ENCODE peak calls at places on chromosomes 11 and 22, in ten cellular contexts. T, Y, J, B, G, V, P, N, D and R are unnamed samples.

GRCh38 chr22:40261783-40262182 is 84.1 kb downstream of the TNRC6B start:
- DNase-seq in T (peak), Y (no peak), D (no peak), G (no peak), J (no peak), V (no peak), B (no peak), P (no peak), N (no peak), R (no peak)

GRCh38 chr11:77580712-77581337 is 8.9 kb upstream of the AQP11 start:
- DNase-seq in P (no peak), B (peak), T (no peak), D (no peak), N (no peak), J (no peak), Y (no peak), G (no peak), V (no peak), R (peak)

GRCh38 chr11:125141686-125142535 is 22.6 kb upstream of the PKNOX2 start:
- DNase-seq in G (peak), N (peak), P (no peak), T (no peak), Y (peak), V (peak), D (no peak), B (peak), J (peak), R (no peak)

GRCh38 chr11:121814962-121815361 is 301.1 kb downstream of the BLID start:
- DNase-seq in G (no peak), V (no peak), J (no peak), N (no peak), D (peak), B (peak), Y (no peak), P (no peak), T (no peak), R (peak)

GRCh38 chr11:1943977-1944376 is 3.2 kb upstream of the MRPL23 start:
- DNase-seq in D (no peak), Y (no peak), V (peak), N (no peak), G (no peak), P (peak), T (no peak), J (no peak), B (peak), R (peak)

GRCh38 chr22:49260681-49261580 is 566.7 kb downstream of the BRD1 start:
- DNase-seq in N (no peak), Y (no peak), B (no peak), J (no peak), V (no peak), T (no peak), G (no peak), P (no peak), D (no peak), R (no peak)

GRCh38 chr11:92703431-92703830 is 266.0 kb upstream of the MTNR1B start:
- DNase-seq in B (peak), V (no peak), G (no peak), D (no peak), N (no peak), T (no peak), P (no peak), J (no peak), Y (no peak), R (no peak)

GRCh38 chr22:48075604-48076400 is 1313.4 kb downstream of the TBC1D22A start:
- DNase-seq in Y (no peak), T (no peak), N (no peak), G (no peak), V (no peak), P (no peak), J (no peak), B (no peak), D (no peak), R (no peak)

GRCh38 chr22:37607912-37608476 is 640 bp upstream of the GGA1 start:
- DNase-seq in B (no peak), T (no peak), G (no peak), Y (no peak), D (no peak), J (no peak), V (no peak), P (no peak), N (no peak), R (peak)

GRCh38 chr22:47209077-47209514 is 446.6 kb downstream of the TBC1D22A start:
- DNase-seq in Y (no peak), N (peak), P (no peak), J (no peak), G (no peak), B (no peak), T (no peak), D (no peak), V (no peak), R (no peak)

GRCh38 chr22:36144886-36145541 is 15.5 kb downstream of the APOL3 start:
- DNase-seq in V (peak), D (peak), G (no peak), P (peak), B (peak), Y (peak), N (peak), T (peak), J (peak), R (peak)

GRCh38 chr11:1670928-1671371 is 26.0 kb upstream of the KRTAP5-6 start:
- DNase-seq in Y (no peak), D (no peak), J (no peak), B (no peak), P (no peak), N (no peak), T (no peak), G (no peak), V (no peak), R (no peak)